ENCODE peak calls at places on chromosomes 7 and 10, in seven cellular contexts. F is Right ventricle myocardium superior, O is glutamatergic neuron, W is T follicular helper cell, D is GM04504, H is memory B cell, E is neural crest cell. Q is an unnamed sample.

GRCh38 chr10:34539533-34540315 is 275.4 kb downstream of the PARD3 start:
- DNase-seq in H (no peak), D (peak), W (no peak), O (no peak), F (no peak), E (no peak), Q (no peak)

GRCh38 chr7:155168607-155169006 is 98.5 kb downstream of the HTR5A start:
- DNase-seq in E (no peak), W (no peak), D (no peak), F (no peak), H (no peak), O (no peak), Q (no peak)

GRCh38 chr10:123009105-123009805 is 449 bp downstream of the ACADSB start:
- DNase-seq in F (peak), E (peak), H (peak), W (no peak), O (peak), D (no peak), Q (no peak)

GRCh38 chr7:128446306-128446705 is 9.4 kb upstream of the HILPDA start:
- DNase-seq in H (no peak), D (no peak), F (no peak), W (no peak), E (no peak), O (no peak), Q (no peak)

GRCh38 chr10:69696073-69696731 is 66.2 kb downstream of the FAM241B start:
- DNase-seq in O (peak), W (no peak), H (no peak), F (no peak), D (peak), E (peak), Q (no peak)

GRCh38 chr10:31762306-31762705 is 166.3 kb downstream of the ARHGAP12 start:
- DNase-seq in W (no peak), F (no peak), O (no peak), H (no peak), E (no peak), D (no peak), Q (no peak)

GRCh38 chr10:65566906-65567305 is 1358.9 kb upstream of the LRRTM3 start:
- DNase-seq in H (no peak), E (no peak), W (no peak), O (no peak), F (no peak), D (no peak), Q (no peak)

GRCh38 chr7:54859066-54859465 is 100.1 kb upstream of the SEC61G start:
- DNase-seq in F (no peak), H (no peak), O (no peak), E (no peak), W (no peak), D (no peak), Q (no peak)

GRCh38 chr7:96067321-96067720 is 254.6 kb downstream of the SLC25A13 start:
- DNase-seq in H (no peak), O (no peak), W (no peak), E (no peak), D (no peak), F (no peak), Q (no peak)

Q was measured in T-helper 9 cell.